ENCODE peak calls at places on chromosome 14, in nine cellular contexts. Z, K, E, X, W, S, D, O and Y are unnamed samples.

GRCh38 chr14:50726372-50727107 is 58.4 kb upstream of the SAV1 start:
- DNase-seq in S (no peak), X (no peak), D (peak; percentile 45), O (no peak), K (no peak), W (no peak), E (peak; percentile 49), Z (no peak), Y (no peak)

GRCh38 chr14:90060965-90061848 is 587 bp upstream of the KCNK13 start:
- DNase-seq in W (no peak), K (no peak), Z (no peak), S (no peak), X (no peak), E (no peak), D (peak; percentile 21), O (peak; percentile 7), Y (no peak)

GRCh38 chr14:59849371-59850130 is 21.0 kb downstream of the RTN1 start:
- DNase-seq in O (no peak), W (no peak), D (no peak), S (no peak), X (no peak), K (no peak), Z (no peak), E (no peak), Y (no peak)

GRCh38 chr14:55270832-55271571 is at the start of gene FBXO34:
- DNase-seq in W (peak; percentile 97), S (peak; percentile 100), D (peak; percentile 96), E (peak; percentile 100), O (peak; percentile 95), K (peak; percentile 99), X (peak; percentile 100), Z (peak; percentile 100), Y (peak; percentile 99)

GRCh38 chr14:87687338-87687876 is 305.6 kb downstream of the GALC start:
- DNase-seq in S (no peak), Z (no peak), W (no peak), X (no peak), O (no peak), E (no peak), D (no peak), K (no peak), Y (no peak)

GRCh38 chr14:52694761-52695480 is 437 bp downstream of the ERO1A start:
- DNase-seq in X (peak; percentile 58), Z (no peak), S (peak; percentile 45), K (no peak), E (peak; percentile 67), O (peak; percentile 9), D (peak; percentile 27), W (peak; percentile 53), Y (no peak)

GRCh38 chr14:104360522-104360921 is 219.0 kb upstream of the C14orf180 start:
- DNase-seq in W (no peak), E (no peak), X (no peak), K (no peak), D (no peak), O (no peak), Z (no peak), S (no peak), Y (peak; percentile 39)

GRCh38 chr14:80522936-80523335 is 311.6 kb upstream of the DIO2 start:
- DNase-seq in X (no peak), S (no peak), E (peak; percentile 27), D (no peak), O (no peak), W (peak; percentile 14), K (no peak), Z (no peak), Y (no peak)

GRCh38 chr14:77105554-77105953 is 7.5 kb downstream of the CIPC start:
- DNase-seq in K (no peak), Z (no peak), X (no peak), E (no peak), S (no peak), D (no peak), W (no peak), O (no peak), Y (no peak)

GRCh38 chr14:58746261-58746660 is 108.5 kb downstream of the DACT1 start:
- DNase-seq in Z (no peak), X (no peak), K (no peak), S (no peak), O (no peak), D (no peak), W (peak; percentile 38), E (peak; percentile 55), Y (no peak)

GRCh38 chr14:36295642-36296627 is 24.5 kb downstream of the MBIP start:
- DNase-seq in S (no peak), W (no peak), X (no peak), D (no peak), K (no peak), Z (no peak), O (no peak), E (no peak), Y (no peak)

GRCh38 chr14:37081220-37081619 is 91.2 kb downstream of the SLC25A21 start:
- DNase-seq in K (no peak), D (no peak), S (no peak), W (no peak), O (no peak), X (no peak), E (no peak), Z (no peak), Y (no peak)

GRCh38 chr14:32430326-32430725 is 101.2 kb downstream of the AKAP6 start:
- DNase-seq in W (no peak), X (no peak), S (no peak), Z (no peak), D (no peak), E (peak; percentile 65), O (no peak), K (no peak), Y (no peak)

GRCh38 chr14:65750906-65751305 is 338.4 kb downstream of the FUT8 start:
- DNase-seq in E (no peak), D (no peak), X (no peak), O (no peak), S (no peak), W (no peak), K (no peak), Z (no peak), Y (no peak)

GRCh38 chr14:60815371-60815770 is 80.8 kb downstream of the MNAT1 start:
- DNase-seq in O (no peak), Z (no peak), S (no peak), D (no peak), X (no peak), K (no peak), W (no peak), E (no peak), Y (no peak)

GRCh38 chr14:55212611-55213010 is 21.2 kb upstream of the DLGAP5 start:
- DNase-seq in X (no peak), K (no peak), Z (no peak), D (no peak), E (no peak), O (no peak), S (no peak), W (no peak), Y (no peak)

GRCh38 chr14:40122978-40123648 is 690.9 kb upstream of the FBXO33 start:
- DNase-seq in E (no peak), W (no peak), S (no peak), D (no peak), O (no peak), Z (no peak), X (no peak), K (no peak), Y (no peak)

GRCh38 chr14:69580009-69580577 is 5.4 kb upstream of the CCDC177 start:
- DNase-seq in D (peak; percentile 80), O (peak; percentile 91), S (no peak), Z (no peak), X (no peak), K (peak; percentile 36), E (peak; percentile 30), W (peak; percentile 41), Y (no peak)

GRCh38 chr14:102479777-102480176 is 29.8 kb downstream of the ANKRD9 start:
- DNase-seq in Z (no peak), X (no peak), D (no peak), S (no peak), E (no peak), K (peak; percentile 60), O (peak; percentile 79), W (no peak), Y (no peak)

GRCh38 chr14:105171004-105171673 is 2.6 kb upstream of the JAG2 start:
- DNase-seq in O (no peak), S (no peak), D (no peak), W (peak; percentile 38), E (no peak), Z (no peak), K (no peak), X (no peak), Y (no peak)

GRCh38 chr14:55965851-55966250 is 152.4 kb upstream of the PELI2 start:
- DNase-seq in W (no peak), D (no peak), K (no peak), O (no peak), S (no peak), X (no peak), Z (no peak), E (no peak), Y (no peak)

GRCh38 chr14:54200726-54201125 is 196.1 kb upstream of the CDKN3 start:
- DNase-seq in W (no peak), O (no peak), S (no peak), X (no peak), K (no peak), Z (no peak), E (peak; percentile 58), D (peak; percentile 64), Y (no peak)

GRCh38 chr14:22472935-22473854 is 115.8 kb downstream of the DAD1 start:
- DNase-seq in X (peak; percentile 73), D (peak; percentile 24), S (no peak), W (peak; percentile 61), Z (no peak), K (no peak), O (peak; percentile 26), E (peak; percentile 61), Y (no peak)

GRCh38 chr14:65286443-65286842 is 126.1 kb upstream of the FUT8 start:
- DNase-seq in S (no peak), Z (no peak), O (no peak), D (no peak), X (no peak), W (no peak), E (no peak), K (no peak), Y (no peak)

GRCh38 chr14:67734675-67735074 is 33.0 kb downstream of the RDH12 start:
- DNase-seq in K (peak; percentile 44), D (no peak), S (no peak), O (no peak), Z (no peak), E (no peak), W (peak; percentile 19), X (no peak), Y (no peak)

GRCh38 chr14:72590577-72590976 is 303.3 kb downstream of the DPF3 start:
- DNase-seq in D (no peak), K (no peak), X (no peak), O (no peak), W (peak; percentile 31), E (no peak), S (no peak), Z (no peak), Y (no peak)

GRCh38 chr14:104283197-104284106 is 145.1 kb downstream of the KIF26A start:
- DNase-seq in E (no peak), D (no peak), K (peak; percentile 11), Z (no peak), X (no peak), S (no peak), W (no peak), O (peak; percentile 43), Y (peak; percentile 42)

GRCh38 chr14:70828188-70828587 is 18.9 kb upstream of the MAP3K9 start:
- DNase-seq in D (no peak), X (no peak), S (no peak), O (no peak), E (no peak), K (no peak), Z (no peak), W (no peak), Y (no peak)